ENCODE peak calls at places on chromosome 1, in nine cellular contexts. B, O, T, F, U, A, R, C and Q are unnamed samples.

GRCh38 chr1:42913426-42914091 is 45.1 kb downstream of the SLC2A1 start:
- DNase-seq in B (peak), O (no peak), T (peak), F (peak), U (no peak), A (peak), R (peak), C (peak), Q (peak)

GRCh38 chr1:99218999-99219398 is 45.3 kb upstream of the PLPPR4 start:
- DNase-seq in B (no peak), O (no peak), T (no peak), F (no peak), U (no peak), A (no peak), R (no peak), C (no peak), Q (no peak)

GRCh38 chr1:37410080-37410479 is 64.3 kb upstream of the ZC3H12A start:
- DNase-seq in B (peak), O (no peak), T (no peak), F (no peak), U (no peak), A (no peak), R (no peak), C (no peak), Q (no peak)

GRCh38 chr1:202283379-202283844 is 58.3 kb downstream of the UBE2T start:
- DNase-seq in B (no peak), O (no peak), T (peak), F (no peak), U (no peak), A (no peak), R (no peak), C (no peak), Q (no peak)

GRCh38 chr1:29753771-29754607 is 517.7 kb downstream of the PTPRU start:
- DNase-seq in B (no peak), O (no peak), T (no peak), F (no peak), U (no peak), A (no peak), R (no peak), C (no peak), Q (no peak)

GRCh38 chr1:10195570-10195969 is 14.8 kb upstream of the KIF1B start:
- DNase-seq in B (no peak), O (no peak), T (peak), F (no peak), U (no peak), A (no peak), R (peak), C (no peak), Q (no peak)

GRCh38 chr1:58597991-58598390 is 20.9 kb upstream of the TACSTD2 start:
- DNase-seq in B (no peak), O (no peak), T (no peak), F (no peak), U (no peak), A (no peak), R (no peak), C (no peak), Q (no peak)

GRCh38 chr1:246988316-246988715 is 19.5 kb downstream of the ZNF695 start:
- DNase-seq in B (peak), O (no peak), T (no peak), F (no peak), U (no peak), A (no peak), R (no peak), C (no peak), Q (no peak)

GRCh38 chr1:10549919-10550656 is 75.3 kb downstream of the PEX14 start:
- DNase-seq in B (no peak), O (no peak), T (no peak), F (no peak), U (no peak), A (no peak), R (no peak), C (no peak), Q (no peak)

GRCh38 chr1:42529724-42530161 is 66.7 kb downstream of the CCDC30 start:
- DNase-seq in B (no peak), O (no peak), T (peak), F (no peak), U (no peak), A (peak), R (peak), C (no peak), Q (no peak)

GRCh38 chr1:164838786-164839185 is 279.8 kb downstream of the PBX1 start:
- DNase-seq in B (no peak), O (no peak), T (no peak), F (no peak), U (no peak), A (no peak), R (no peak), C (no peak), Q (no peak)

GRCh38 chr1:202171292-202172014 is 11.1 kb upstream of the PTPN7 start:
- DNase-seq in B (no peak), O (no peak), T (no peak), F (no peak), U (no peak), A (no peak), R (no peak), C (no peak), Q (no peak)

GRCh38 chr1:7255303-7256058 is 470.2 kb downstream of the CAMTA1 start:
- DNase-seq in B (no peak), O (no peak), T (peak), F (no peak), U (no peak), A (no peak), R (no peak), C (no peak), Q (no peak)

GRCh38 chr1:172163479-172164215 is 256.8 kb upstream of the C1orf105 start:
- DNase-seq in B (no peak), O (no peak), T (peak), F (no peak), U (no peak), A (no peak), R (no peak), C (no peak), Q (no peak)

GRCh38 chr1:84174051-84174556 is 30.0 kb downstream of the PRKACB start:
- DNase-seq in B (peak), O (no peak), T (peak), F (no peak), U (no peak), A (no peak), R (peak), C (no peak), Q (no peak)

GRCh38 chr1:2248127-2248826 is 20.2 kb downstream of the SKI start:
- DNase-seq in B (peak), O (no peak), T (no peak), F (no peak), U (no peak), A (peak), R (peak), C (no peak), Q (peak)

GRCh38 chr1:235369802-235370201 is 2.6 kb downstream of the TBCE start:
- DNase-seq in B (no peak), O (no peak), T (no peak), F (no peak), U (no peak), A (no peak), R (no peak), C (no peak), Q (no peak)

GRCh38 chr1:97332716-97333115 is 588.1 kb downstream of the DPYD start:
- DNase-seq in B (no peak), O (no peak), T (peak), F (no peak), U (no peak), A (no peak), R (no peak), C (no peak), Q (no peak)

GRCh38 chr1:17878837-17879236 is 123.7 kb downstream of the ACTL8 start:
- DNase-seq in B (no peak), O (no peak), T (no peak), F (no peak), U (no peak), A (no peak), R (no peak), C (no peak), Q (no peak)

GRCh38 chr1:207565546-207566468 is 69.8 kb downstream of the CR1 start:
- DNase-seq in B (peak), O (no peak), T (peak), F (peak), U (no peak), A (peak), R (peak), C (no peak), Q (no peak)

GRCh38 chr1:183696981-183697380 is 43.9 kb upstream of the APOBEC4 start:
- DNase-seq in B (no peak), O (no peak), T (no peak), F (no peak), U (no peak), A (no peak), R (no peak), C (no peak), Q (no peak)

GRCh38 chr1:217230412-217230811 is 400.5 kb downstream of the GPATCH2 start:
- DNase-seq in B (no peak), O (no peak), T (no peak), F (no peak), U (no peak), A (no peak), R (no peak), C (no peak), Q (no peak)

GRCh38 chr1:227372662-227373061 is 54.4 kb upstream of the CDC42BPA start:
- DNase-seq in B (no peak), O (no peak), T (peak), F (peak), U (no peak), A (peak), R (peak), C (no peak), Q (peak)

GRCh38 chr1:245105815-245106410 is 48.9 kb upstream of the KIF26B start:
- DNase-seq in B (no peak), O (no peak), T (no peak), F (no peak), U (no peak), A (no peak), R (no peak), C (no peak), Q (peak)

GRCh38 chr1:50968884-50969610 is 998 bp upstream of the CDKN2C start:
- DNase-seq in B (peak), O (no peak), T (peak), F (peak), U (peak), A (peak), R (peak), C (peak), Q (no peak)

GRCh38 chr1:39116868-39117728 is 87.4 kb upstream of the MACF1 start:
- DNase-seq in B (no peak), O (no peak), T (peak), F (no peak), U (no peak), A (no peak), R (peak), C (no peak), Q (peak)

GRCh38 chr1:168531605-168532345 is 12.0 kb downstream of the XCL2 start:
- DNase-seq in B (no peak), O (no peak), T (no peak), F (no peak), U (no peak), A (no peak), R (no peak), C (no peak), Q (no peak)

GRCh38 chr1:226643701-226644540 is 95.2 kb downstream of the ITPKB start:
- DNase-seq in B (no peak), O (no peak), T (no peak), F (no peak), U (peak), A (no peak), R (no peak), C (peak), Q (no peak)

GRCh38 chr1:224219011-224219611 is 36.1 kb downstream of the DEGS1 start:
- DNase-seq in B (no peak), O (no peak), T (no peak), F (no peak), U (no peak), A (no peak), R (no peak), C (no peak), Q (no peak)

GRCh38 chr1:224884428-224884827 is 45.0 kb upstream of the DNAH14 start:
- DNase-seq in B (peak), O (no peak), T (peak), F (no peak), U (no peak), A (peak), R (no peak), C (no peak), Q (peak)

GRCh38 chr1:215970406-215970805 is 403.3 kb downstream of the KCTD3 start:
- DNase-seq in B (no peak), O (no peak), T (no peak), F (no peak), U (no peak), A (no peak), R (no peak), C (no peak), Q (no peak)

GRCh38 chr1:34199927-34200326 is 23.2 kb downstream of the C1orf94 start:
- DNase-seq in B (no peak), O (no peak), T (no peak), F (no peak), U (no peak), A (no peak), R (peak), C (no peak), Q (no peak)

GRCh38 chr1:23421752-23422312 is 2.7 kb downstream of the TCEA3 start:
- DNase-seq in B (no peak), O (no peak), T (peak), F (no peak), U (no peak), A (peak), R (no peak), C (no peak), Q (no peak)
- TF ChIP-seq CTCF in B (no peak), O (no peak), T (peak), F (peak), U (no peak), A (no peak), R (no peak), C (no peak), Q (no peak)

GRCh38 chr1:53725238-53725689 is 13.7 kb downstream of the GLIS1 start:
- DNase-seq in B (peak), O (no peak), T (peak), F (no peak), U (no peak), A (no peak), R (no peak), C (no peak), Q (no peak)
- TF ChIP-seq CTCF in B (peak), O (no peak), T (peak), F (no peak), U (no peak), A (no peak), R (no peak), C (no peak), Q (no peak)

GRCh38 chr1:14362331-14362730 is 236.2 kb upstream of the KAZN start:
- DNase-seq in B (no peak), O (no peak), T (no peak), F (no peak), U (no peak), A (no peak), R (no peak), C (no peak), Q (no peak)
- TF ChIP-seq CTCF in B (no peak), O (no peak), T (no peak), F (no peak), U (no peak), A (no peak), R (no peak), C (no peak), Q (no peak)

GRCh38 chr1:152645146-152645545 is 18.0 kb upstream of the LCE2D start:
- DNase-seq in B (no peak), O (no peak), T (no peak), F (no peak), U (no peak), A (no peak), R (no peak), C (no peak), Q (peak)
- TF ChIP-seq CTCF in B (no peak), O (no peak), T (no peak), F (no peak), U (no peak), A (no peak), R (no peak), C (no peak), Q (no peak)

GRCh38 chr1:68481041-68481440 is 15.8 kb downstream of the DEPDC1 start:
- DNase-seq in B (no peak), O (no peak), T (no peak), F (no peak), U (no peak), A (no peak), R (no peak), C (no peak), Q (no peak)

GRCh38 chr1:68484618-68485017 is 12.3 kb downstream of the DEPDC1 start:
- DNase-seq in B (no peak), O (no peak), T (no peak), F (no peak), U (no peak), A (peak), R (no peak), C (no peak), Q (no peak)

GRCh38 chr1:68490046-68490651 is 6.7 kb downstream of the DEPDC1 start:
- DNase-seq in B (no peak), O (no peak), T (no peak), F (no peak), U (no peak), A (no peak), R (no peak), C (no peak), Q (no peak)

GRCh38 chr1:68485431-68486022 is 11.4 kb downstream of the DEPDC1 start:
- DNase-seq in B (no peak), O (no peak), T (no peak), F (no peak), U (no peak), A (no peak), R (no peak), C (no peak), Q (no peak)
- TF ChIP-seq CTCF in B (no peak), O (peak), T (peak), F (no peak), U (no peak), A (no peak), R (no peak), C (no peak), Q (no peak)

GRCh38 chr1:912740-913301 is 10.9 kb upstream of the SAMD11 start:
- DNase-seq in B (peak), O (no peak), T (peak), F (no peak), U (peak), A (peak), R (peak), C (no peak), Q (no peak)
- TF ChIP-seq CTCF in B (peak), O (no peak), T (peak), F (no peak), U (no peak), A (peak), R (no peak), C (no peak), Q (no peak)

DNA sequence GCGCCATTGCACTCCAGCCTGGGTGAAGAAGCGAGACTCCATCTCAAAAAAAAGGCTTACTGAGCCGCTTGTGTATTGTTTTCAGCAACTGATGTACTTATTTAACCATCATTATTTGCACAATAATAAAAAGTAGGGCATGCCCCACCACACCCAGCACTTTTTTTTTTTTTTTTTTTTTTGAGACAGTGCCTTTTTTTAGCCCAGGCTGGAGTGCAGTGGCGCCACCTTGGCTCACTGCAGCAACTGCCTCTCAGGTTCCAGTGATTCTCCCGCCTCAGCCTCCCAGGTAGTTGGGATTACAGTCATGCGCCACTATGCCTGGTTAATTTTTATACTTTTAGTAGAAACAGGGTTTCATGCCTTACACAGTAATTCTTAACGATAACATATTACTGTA is 12.2 kb upstream of the TRNAU1AP start:
- DNase-seq in B (peak), O (no peak), T (peak), F (no peak), U (no peak), A (no peak), R (no peak), C (no peak), Q (no peak)
- TF ChIP-seq CTCF in B (peak), O (no peak), T (peak), F (no peak), U (no peak), A (no peak), R (no peak), C (no peak), Q (peak)

GRCh38 chr1:156726549-156727226 is 1.6 kb upstream of the METTL25B start:
- DNase-seq in B (peak), O (no peak), T (peak), F (peak), U (no peak), A (peak), R (peak), C (peak), Q (no peak)
- TF ChIP-seq CTCF in B (peak), O (peak), T (peak), F (peak), U (peak), A (peak), R (peak), C (peak), Q (peak)